ENCODE peak calls at places on chromosome 2, in four cellular contexts. L is K562, N is H1, X is SK-N-SH. I is an unnamed sample.

GRCh38 chr2:78147466-78147865 is 625.3 kb upstream of the LRRTM4 start:
- DNase-seq in L (no peak), N (no peak), X (no peak), I (no peak)

GRCh38 chr2:14011186-14011585 is 621.3 kb upstream of the LRATD1 start:
- DNase-seq in L (no peak), N (no peak), X (no peak), I (no peak)

GRCh38 chr2:230068658-230069080 is at the start of gene SLC16A14:
- DNase-seq in L (no peak), N (no peak), X (peak; percentile 50), I (peak; percentile 63)

GRCh38 chr2:8352300-8352699 is 329.6 kb upstream of the ID2 start:
- DNase-seq in L (no peak), N (no peak), X (no peak), I (no peak)

GRCh38 chr2:241867776-241868420 is 1.6 kb upstream of the RTP5 start:
- DNase-seq in L (no peak), N (no peak), X (peak; percentile 42), I (no peak)

GRCh38 chr2:181891966-181892794 is 650 bp downstream of the ITPRID2 start:
- DNase-seq in L (peak; percentile 69), N (peak; percentile 27), X (peak; percentile 75), I (peak; percentile 81)

GRCh38 chr2:112166801-112167499 is 28.8 kb downstream of the FBLN7 start:
- DNase-seq in L (no peak), N (no peak), X (no peak), I (no peak)

GRCh38 chr2:127037456-127037855 is 69.5 kb downstream of the BIN1 start:
- DNase-seq in L (no peak), N (no peak), X (no peak), I (no peak)

GRCh38 chr2:45765007-45765767 is 113.7 kb downstream of the PRKCE start:
- DNase-seq in L (no peak), N (no peak), X (no peak), I (no peak)

GRCh38 chr2:23545811-23546210 is 160.8 kb downstream of the KLHL29 start:
- DNase-seq in L (no peak), N (no peak), X (peak; percentile 88), I (no peak)

GRCh38 chr2:40734797-40735196 is 282.9 kb upstream of the SLC8A1 start:
- DNase-seq in L (no peak), N (no peak), X (no peak), I (no peak)

GRCh38 chr2:144201868-144202468 is 318.0 kb downstream of the ZEB2 start:
- DNase-seq in L (no peak), N (no peak), X (no peak), I (no peak)

GRCh38 chr2:53784431-53784830 is 2.3 kb downstream of the ASB3 start:
- DNase-seq in L (no peak), N (no peak), X (no peak), I (no peak)

GRCh38 chr2:102592601-102593000 is 26.8 kb upstream of the SLC9A2 start:
- DNase-seq in L (peak; percentile 21), N (no peak), X (no peak), I (no peak)

GRCh38 chr2:165539985-165540384 is 70.5 kb downstream of the CSRNP3 start:
- DNase-seq in L (no peak), N (no peak), X (no peak), I (no peak)

GRCh38 chr2:185291035-185291647 is 447.5 kb upstream of the FSIP2 start:
- DNase-seq in L (no peak), N (peak; percentile 54), X (no peak), I (no peak)

GRCh38 chr2:241576293-241576654 is 17.7 kb downstream of the BOK start:
- DNase-seq in L (no peak), N (no peak), X (no peak), I (no peak)

GRCh38 chr2:75503048-75503607 is 57.6 kb downstream of the EVA1A start:
- DNase-seq in L (no peak), N (no peak), X (no peak), I (no peak)

GRCh38 chr2:203404996-203405395 is 76.8 kb downstream of the ABI2 start:
- DNase-seq in L (no peak), N (no peak), X (no peak), I (no peak)

GRCh38 chr2:129767346-129767745 is 212.1 kb upstream of the RAB6C start:
- DNase-seq in L (no peak), N (no peak), X (no peak), I (no peak)

GRCh38 chr2:231512222-231512621 is 18.0 kb downstream of the NMUR1 start:
- DNase-seq in L (no peak), N (no peak), X (no peak), I (no peak)

GRCh38 chr2:158407031-158407430 is 49.5 kb downstream of the CCDC148 start:
- DNase-seq in L (no peak), N (no peak), X (no peak), I (no peak)

GRCh38 chr2:223797811-223798721 is 39.3 kb downstream of the AP1S3 start:
- DNase-seq in L (no peak), N (no peak), X (peak; percentile 48), I (peak; percentile 66)

GRCh38 chr2:46520108-46520507 is 40.7 kb downstream of the TMEM247 start:
- DNase-seq in L (no peak), N (no peak), X (no peak), I (no peak)

GRCh38 chr2:4909486-4909885 is 782.7 kb upstream of the SOX11 start:
- DNase-seq in L (no peak), N (no peak), X (no peak), I (no peak)

GRCh38 chr2:6773007-6773693 is 92.6 kb downstream of the CMPK2 start:
- DNase-seq in L (peak; percentile 87), N (peak; percentile 59), X (peak; percentile 91), I (peak; percentile 41)

GRCh38 chr2:130759906-130760753 is 4.8 kb downstream of the AMER3 start:
- DNase-seq in L (no peak), N (no peak), X (peak; percentile 54), I (no peak)

GRCh38 chr2:37827911-37828411 is 97.1 kb upstream of the RMDN2 start:
- DNase-seq in L (no peak), N (no peak), X (no peak), I (no peak)

GRCh38 chr2:230130668-230131364 is 62.1 kb upstream of the SLC16A14 start:
- DNase-seq in L (no peak), N (no peak), X (no peak), I (no peak)

GRCh38 chr2:83069724-83070123 is 1389.4 kb downstream of the SUCLG1 start:
- DNase-seq in L (no peak), N (no peak), X (no peak), I (no peak)

GRCh38 chr2:223487447-223487846 is 114.7 kb downstream of the SCG2 start:
- DNase-seq in L (no peak), N (no peak), X (no peak), I (no peak)

GRCh38 chr2:104945211-104945610 is 91.3 kb downstream of the POU3F3 start:
- DNase-seq in L (no peak), N (no peak), X (no peak), I (no peak)

GRCh38 chr2:46047280-46047679 is 249.9 kb upstream of the EPAS1 start:
- DNase-seq in L (no peak), N (no peak), X (no peak), I (no peak)

GRCh38 chr2:215929602-215930335 is 83.6 kb downstream of the MREG start:
- DNase-seq in L (peak; percentile 19), N (no peak), X (no peak), I (no peak)

GRCh38 chr2:23220687-23221086 is 164.3 kb upstream of the KLHL29 start:
- DNase-seq in L (no peak), N (no peak), X (no peak), I (no peak)

GRCh38 chr2:211093743-211094303 is 537.4 kb downstream of the CPS1 start:
- DNase-seq in L (no peak), N (no peak), X (peak; percentile 3), I (no peak)

GRCh38 chr2:201644001-201644400 is 698 bp upstream of the TMEM237 start:
- DNase-seq in L (no peak), N (no peak), X (no peak), I (no peak)

GRCh38 chr2:152367547-152368250 is 32.7 kb downstream of the FMNL2 start:
- DNase-seq in L (no peak), N (no peak), X (no peak), I (no peak)

GRCh38 chr2:239950144-239950920 is 74.8 kb downstream of the NDUFA10 start:
- DNase-seq in L (no peak), N (no peak), X (no peak), I (no peak)
- TF ChIP-seq CHD2 in L (no peak), N (no peak), X (no peak), I (no peak)

DNA sequence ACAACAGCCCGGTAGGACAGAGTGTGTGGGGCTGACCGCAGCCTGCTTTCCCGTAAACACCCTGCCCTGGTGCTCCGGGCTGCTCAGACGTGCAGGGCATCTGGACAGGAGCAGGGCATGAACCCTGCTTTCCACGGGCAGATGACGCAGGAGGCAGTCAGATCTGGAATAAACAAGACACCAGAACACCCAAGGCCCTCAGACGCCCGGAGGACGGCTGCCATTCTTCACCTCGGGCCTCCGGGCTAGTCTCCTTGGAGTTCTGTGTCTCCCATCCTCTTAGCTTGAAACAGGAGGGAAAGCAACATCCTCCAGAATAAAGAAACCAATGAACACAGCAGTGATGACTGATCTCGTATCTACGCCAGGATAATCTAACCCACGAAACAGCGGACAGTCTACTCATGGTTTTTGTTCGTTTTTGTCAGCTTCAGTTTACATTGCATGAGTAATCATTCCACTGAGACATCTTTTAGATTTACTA is 7.3 kb downstream of the PXDN start:
- DNase-seq in L (no peak), N (no peak), X (peak; percentile 80), I (no peak)
- TF ChIP-seq CHD2 in L (no peak), N (no peak), X (peak; percentile 4), I (no peak)

DNA sequence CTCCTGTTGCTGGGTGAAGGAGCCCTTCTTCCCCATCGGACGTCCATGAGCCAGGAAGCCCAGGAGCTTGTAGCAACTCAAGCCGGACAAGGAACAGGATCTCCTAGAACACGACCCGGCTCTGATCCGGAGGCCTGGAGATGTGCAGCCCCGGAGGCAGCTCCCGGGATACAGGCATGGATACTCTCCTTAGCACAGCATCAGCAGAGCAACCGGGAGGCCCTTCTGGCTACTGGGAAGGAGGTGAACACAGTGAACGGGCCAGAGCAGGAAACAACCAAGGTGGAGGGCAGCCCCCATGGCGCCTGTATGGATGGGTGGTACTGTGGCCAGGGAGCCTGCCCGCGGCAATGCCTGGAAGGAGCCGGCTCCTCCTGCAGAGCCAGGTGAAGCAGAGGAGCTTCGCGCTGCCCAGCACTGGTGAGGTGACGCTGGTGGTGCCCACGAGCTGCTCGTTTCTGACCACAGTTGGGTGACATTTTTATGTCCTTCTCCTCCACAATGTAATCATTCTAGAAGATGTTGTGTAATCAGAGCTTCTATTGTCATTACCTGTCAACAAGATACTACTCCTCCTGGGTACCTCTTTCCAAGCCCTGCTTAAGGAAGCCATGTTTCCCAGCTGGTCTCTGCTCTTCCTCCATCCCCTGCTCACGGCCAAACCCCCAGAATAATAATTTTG is 94.3 kb downstream of the TWIST2 start:
- DNase-seq in L (no peak), N (no peak), X (no peak), I (no peak)
- TF ChIP-seq CHD2 in L (no peak), N (no peak), X (no peak), I (no peak)

DNA sequence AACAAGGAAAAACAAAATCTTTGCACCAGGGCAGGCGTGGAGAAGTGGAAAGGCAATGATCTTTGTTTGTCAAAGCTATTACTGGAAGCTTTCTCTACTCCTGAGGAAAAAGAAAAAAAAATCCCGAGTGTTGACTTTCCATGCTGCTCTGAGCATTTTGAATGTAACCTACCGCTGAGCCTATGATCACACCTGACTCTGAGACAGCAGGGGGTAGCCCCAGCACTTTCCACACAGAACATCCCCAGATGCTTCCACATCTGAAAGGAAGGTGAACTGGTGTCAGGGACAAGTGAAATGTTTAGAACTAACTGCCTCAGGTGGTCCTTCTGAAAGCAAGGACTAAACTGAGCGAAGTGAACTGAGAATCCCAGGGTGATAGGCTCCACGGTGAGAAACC is 1315.1 kb upstream of the DDX18 start:
- DNase-seq in L (no peak), N (no peak), X (no peak), I (no peak)
- TF ChIP-seq CHD2 in L (no peak), N (no peak), X (no peak), I (no peak)